ENCODE peak calls at places on chromosome 2, in six cellular contexts. G is EH; Y is activated CD4-positive, alpha-beta T cell treated with anti-CD3 and anti-CD28 coated beads for 24 hours; T is T-helper 17 cell; H is anterior cingulate cortex; Z is EL. K is an unnamed sample.

GRCh38 chr2:85971369-85971768 is 82.6 kb upstream of the ST3GAL5 start:
- DNase-seq in G (peak; percentile 46), H (no peak), T (no peak), Y (no peak), Z (peak; percentile 44), K (peak; percentile 78)

GRCh38 chr2:88697361-88698026 is 6.0 kb downstream of the RPIA start:
- DNase-seq in G (no peak), T (no peak), Z (no peak), Y (no peak), H (no peak), K (no peak)

GRCh38 chr2:176911-177310 is 86.9 kb downstream of the SH3YL1 start:
- DNase-seq in H (no peak), G (peak; percentile 27), T (no peak), Z (peak; percentile 22), Y (no peak), K (no peak)

GRCh38 chr2:170972508-170973224 is 43.6 kb downstream of the GORASP2 start:
- DNase-seq in Z (no peak), G (peak; percentile 25), Y (no peak), T (no peak), H (no peak), K (no peak)

GRCh38 chr2:104472076-104472475 is 381.8 kb upstream of the POU3F3 start:
- DNase-seq in H (no peak), Y (no peak), Z (no peak), G (no peak), T (no peak), K (no peak)

GRCh38 chr2:8659735-8660492 is 21.9 kb upstream of the ID2 start:
- DNase-seq in Y (no peak), G (no peak), H (no peak), Z (no peak), T (no peak), K (no peak)

GRCh38 chr2:136248907-136249306 is 131.0 kb upstream of the CXCR4 start:
- DNase-seq in Z (no peak), Y (no peak), G (no peak), H (no peak), T (no peak), K (no peak)

GRCh38 chr2:73069855-73070650 is 1.5 kb downstream of the SFXN5 start:
- DNase-seq in G (peak; percentile 25), T (no peak), Y (no peak), Z (peak; percentile 27), H (no peak), K (peak; percentile 54)

GRCh38 chr2:125185691-125186270 is 1160.7 kb downstream of the CNTNAP5 start:
- DNase-seq in G (no peak), T (no peak), H (no peak), Y (no peak), Z (no peak), K (no peak)

GRCh38 chr2:239669181-239669898 is 268.5 kb upstream of the HDAC4 start:
- DNase-seq in Y (no peak), Z (no peak), T (no peak), H (no peak), G (no peak), K (no peak)

GRCh38 chr2:231708773-231709635 is 679 bp downstream of the PTMA start:
- DNase-seq in T (peak; percentile 44), Y (peak; percentile 26), G (peak; percentile 47), H (peak; percentile 55), Z (peak; percentile 31), K (peak; percentile 56)

GRCh38 chr2:148978736-148979135 is 59.8 kb upstream of the LYPD6B start:
- DNase-seq in T (no peak), Y (no peak), H (no peak), G (peak; percentile 9), Z (no peak), K (peak; percentile 48)

GRCh38 chr2:96890252-96890651 is 20.4 kb upstream of the SEMA4C start:
- DNase-seq in T (no peak), Y (no peak), Z (no peak), G (no peak), H (no peak), K (no peak)

GRCh38 chr2:180607501-180608060 is 372.8 kb upstream of the UBE2E3 start:
- DNase-seq in Y (no peak), G (no peak), H (no peak), T (no peak), Z (no peak), K (no peak)

GRCh38 chr2:144084114-144084661 is 435.7 kb downstream of the ZEB2 start:
- DNase-seq in Y (no peak), T (no peak), H (no peak), G (peak; percentile 89), Z (peak; percentile 90), K (peak; percentile 83)

GRCh38 chr2:26793518-26793917 is 7.7 kb downstream of the CENPA start:
- DNase-seq in G (no peak), H (no peak), Y (no peak), Z (no peak), T (no peak), K (no peak)

GRCh38 chr2:53826587-53827397 is 33.0 kb downstream of the GPR75 start:
- DNase-seq in Z (no peak), H (no peak), T (no peak), Y (no peak), G (no peak), K (peak; percentile 65)

GRCh38 chr2:191696001-191696400 is 18.1 kb downstream of the NABP1 start:
- DNase-seq in H (peak; percentile 68), Z (peak; percentile 86), Y (no peak), T (no peak), G (peak; percentile 94), K (peak; percentile 95)

GRCh38 chr2:88038263-88039105 is 17.1 kb downstream of the KRCC1 start:
- DNase-seq in Y (no peak), Z (peak; percentile 92), H (no peak), G (peak; percentile 95), T (no peak), K (peak; percentile 96)

GRCh38 chr2:73333564-73333963 is 40.2 kb upstream of the EGR4 start:
- DNase-seq in Z (no peak), H (no peak), G (no peak), Y (no peak), T (no peak), K (no peak)

K was measured in iris pigment epithelial cell.